ENCODE peak calls at places on chromosome 10, in four cellular contexts. One of them, this sample, is unnamed.

GRCh38 chr10:101140084-101140949 is 9.2 kb downstream of the TLX1 start:
- DNase-seq in endodermal cell: peak
- DNase-seq in fibroblast of pulmonary artery: no peak
- DNase-seq in psoas muscle: no peak
- DNase-seq in this sample: no peak

GRCh38 chr10:34776090-34776690 is 38.9 kb downstream of the PARD3 start:
- DNase-seq in endodermal cell: no peak
- DNase-seq in fibroblast of pulmonary artery: peak
- DNase-seq in psoas muscle: no peak
- DNase-seq in this sample: no peak

GRCh38 chr10:88254091-88254490 is 329.0 kb downstream of the RNLS start:
- DNase-seq in endodermal cell: no peak
- DNase-seq in fibroblast of pulmonary artery: peak
- DNase-seq in psoas muscle: peak
- DNase-seq in this sample: no peak

GRCh38 chr10:70052462-70053211 is at the start of gene MACROH2A2:
- DNase-seq in endodermal cell: peak
- DNase-seq in fibroblast of pulmonary artery: peak
- DNase-seq in psoas muscle: peak
- DNase-seq in this sample: peak

GRCh38 chr10:23525406-23525805 is 86.5 kb downstream of the OTUD1 start:
- DNase-seq in endodermal cell: no peak
- DNase-seq in fibroblast of pulmonary artery: peak
- DNase-seq in psoas muscle: no peak
- DNase-seq in this sample: no peak

GRCh38 chr10:102542800-102543418 is 39.1 kb downstream of the SUFU start:
- DNase-seq in endodermal cell: peak
- DNase-seq in fibroblast of pulmonary artery: peak
- DNase-seq in psoas muscle: no peak
- DNase-seq in this sample: no peak

GRCh38 chr10:129919358-129919757 is 44.7 kb downstream of the EBF3 start:
- DNase-seq in endodermal cell: no peak
- DNase-seq in fibroblast of pulmonary artery: no peak
- DNase-seq in psoas muscle: no peak
- DNase-seq in this sample: no peak

GRCh38 chr10:299969-300368 is 164.7 kb downstream of the ZMYND11 start:
- DNase-seq in endodermal cell: no peak
- DNase-seq in fibroblast of pulmonary artery: no peak
- DNase-seq in psoas muscle: no peak
- DNase-seq in this sample: no peak

GRCh38 chr10:72729528-72729927 is 37.6 kb downstream of the MCU start:
- DNase-seq in endodermal cell: no peak
- DNase-seq in fibroblast of pulmonary artery: no peak
- DNase-seq in psoas muscle: no peak
- DNase-seq in this sample: no peak

GRCh38 chr10:83539528-83540308 is 599.6 kb upstream of the GHITM start:
- DNase-seq in endodermal cell: peak
- DNase-seq in fibroblast of pulmonary artery: peak
- DNase-seq in psoas muscle: peak
- DNase-seq in this sample: no peak

GRCh38 chr10:11026761-11027160 is 9.1 kb downstream of the CELF2 start:
- DNase-seq in endodermal cell: no peak
- DNase-seq in fibroblast of pulmonary artery: peak
- DNase-seq in psoas muscle: no peak
- DNase-seq in this sample: no peak

GRCh38 chr10:48800283-48800675 is 115.6 kb downstream of the WDFY4 start:
- DNase-seq in endodermal cell: no peak
- DNase-seq in fibroblast of pulmonary artery: no peak
- DNase-seq in psoas muscle: no peak
- DNase-seq in this sample: peak

GRCh38 chr10:106728232-106728631 is 436.3 kb downstream of the SORCS1 start:
- DNase-seq in endodermal cell: no peak
- DNase-seq in fibroblast of pulmonary artery: no peak
- DNase-seq in psoas muscle: no peak
- DNase-seq in this sample: no peak
- TF ChIP-seq CTCF in endodermal cell: no peak
- TF ChIP-seq CTCF in fibroblast of pulmonary artery: no peak
- TF ChIP-seq CTCF in psoas muscle: no peak
- TF ChIP-seq CTCF in this sample: no peak

GRCh38 chr10:79436066-79436849 is 9.2 kb downstream of the ZCCHC24 start:
- DNase-seq in endodermal cell: no peak
- DNase-seq in fibroblast of pulmonary artery: no peak
- DNase-seq in psoas muscle: no peak
- DNase-seq in this sample: no peak

GRCh38 chr10:79438699-79439085 is 6.7 kb downstream of the ZCCHC24 start:
- DNase-seq in endodermal cell: no peak
- DNase-seq in fibroblast of pulmonary artery: no peak
- DNase-seq in psoas muscle: no peak
- DNase-seq in this sample: no peak

GRCh38 chr10:79436850-79437103 is 8.6 kb downstream of the ZCCHC24 start:
- DNase-seq in endodermal cell: no peak
- DNase-seq in fibroblast of pulmonary artery: no peak
- DNase-seq in psoas muscle: no peak
- DNase-seq in this sample: no peak

GRCh38 chr10:79437111-79437814 is 8.2 kb downstream of the ZCCHC24 start:
- DNase-seq in endodermal cell: no peak
- DNase-seq in fibroblast of pulmonary artery: no peak
- DNase-seq in psoas muscle: no peak
- DNase-seq in this sample: no peak

DNA sequence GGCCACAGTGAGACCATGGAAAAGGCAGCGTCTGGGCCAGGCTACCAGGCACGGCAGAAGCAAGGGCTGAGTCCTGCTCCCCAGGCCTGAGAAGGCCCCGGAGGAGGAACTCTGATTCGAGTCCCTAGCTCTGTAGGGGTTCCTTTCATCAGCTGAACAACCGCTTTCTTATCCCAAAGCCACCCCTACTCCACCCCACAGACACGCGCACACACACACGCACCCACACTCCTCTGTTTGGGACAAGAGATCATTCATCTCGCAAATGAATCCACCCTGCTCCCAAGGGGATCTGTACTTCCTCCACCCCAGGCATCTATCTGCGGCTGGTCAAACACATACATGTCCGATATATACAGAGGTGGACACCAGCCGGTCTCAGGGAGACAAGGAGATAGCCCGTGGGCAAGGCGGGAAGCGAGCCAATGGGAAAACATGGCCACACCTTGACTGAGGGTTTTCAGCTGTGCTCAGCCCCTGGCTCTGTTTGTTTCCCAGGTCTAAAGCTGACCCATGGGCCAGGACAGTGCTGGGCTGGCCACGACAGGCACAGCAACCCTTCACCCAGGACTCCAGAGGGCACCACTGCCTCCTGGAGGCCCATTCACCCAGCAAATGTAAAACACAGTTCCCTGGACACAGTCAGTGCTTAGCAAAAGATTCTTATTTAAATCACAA is 7.3 kb downstream of the ZCCHC24 start:
- DNase-seq in endodermal cell: no peak
- DNase-seq in fibroblast of pulmonary artery: no peak
- DNase-seq in psoas muscle: no peak
- DNase-seq in this sample: no peak
- TF ChIP-seq CTCF in endodermal cell: peak
- TF ChIP-seq CTCF in fibroblast of pulmonary artery: peak
- TF ChIP-seq CTCF in psoas muscle: peak
- TF ChIP-seq CTCF in this sample: peak

GRCh38 chr10:93067443-93068365 is 6.0 kb upstream of the CYP26A1 start:
- DNase-seq in endodermal cell: no peak
- DNase-seq in fibroblast of pulmonary artery: no peak
- DNase-seq in psoas muscle: no peak
- DNase-seq in this sample: no peak

GRCh38 chr10:93066544-93066913 is 5.9 kb downstream of the CYP26C1 start:
- DNase-seq in endodermal cell: no peak
- DNase-seq in fibroblast of pulmonary artery: no peak
- DNase-seq in psoas muscle: no peak
- DNase-seq in this sample: no peak

GRCh38 chr10:93069245-93069561 is 4.5 kb upstream of the CYP26A1 start:
- DNase-seq in endodermal cell: no peak
- DNase-seq in fibroblast of pulmonary artery: no peak
- DNase-seq in psoas muscle: no peak
- DNase-seq in this sample: no peak

GRCh38 chr10:93070378-93071176 is 3.1 kb upstream of the CYP26A1 start:
- DNase-seq in endodermal cell: no peak
- DNase-seq in fibroblast of pulmonary artery: no peak
- DNase-seq in psoas muscle: no peak
- DNase-seq in this sample: no peak

GRCh38 chr10:93068411-93069244 is 5.1 kb upstream of the CYP26A1 start:
- DNase-seq in endodermal cell: peak
- DNase-seq in fibroblast of pulmonary artery: no peak
- DNase-seq in psoas muscle: no peak
- DNase-seq in this sample: no peak
- TF ChIP-seq CTCF in endodermal cell: peak
- TF ChIP-seq CTCF in fibroblast of pulmonary artery: no peak
- TF ChIP-seq CTCF in psoas muscle: no peak
- TF ChIP-seq CTCF in this sample: peak

GRCh38 chr10:17201165-17202013 is at the start of gene TRDMT1:
- DNase-seq in endodermal cell: peak
- DNase-seq in fibroblast of pulmonary artery: peak
- DNase-seq in psoas muscle: peak
- DNase-seq in this sample: peak
- TF ChIP-seq CTCF in endodermal cell: no peak
- TF ChIP-seq CTCF in fibroblast of pulmonary artery: no peak
- TF ChIP-seq CTCF in psoas muscle: no peak
- TF ChIP-seq CTCF in this sample: no peak

GRCh38 chr10:95876756-95877155 is 31.0 kb upstream of the CC2D2B start:
- DNase-seq in endodermal cell: no peak
- DNase-seq in fibroblast of pulmonary artery: no peak
- DNase-seq in psoas muscle: no peak
- DNase-seq in this sample: no peak
- TF ChIP-seq CTCF in endodermal cell: no peak
- TF ChIP-seq CTCF in fibroblast of pulmonary artery: no peak
- TF ChIP-seq CTCF in psoas muscle: no peak
- TF ChIP-seq CTCF in this sample: no peak

GRCh38 chr10:20858292-20859124 is 38.6 kb downstream of the NEBL start:
- DNase-seq in endodermal cell: no peak
- DNase-seq in fibroblast of pulmonary artery: peak
- DNase-seq in psoas muscle: no peak
- DNase-seq in this sample: no peak
- TF ChIP-seq CTCF in endodermal cell: peak
- TF ChIP-seq CTCF in fibroblast of pulmonary artery: peak
- TF ChIP-seq CTCF in psoas muscle: peak
- TF ChIP-seq CTCF in this sample: peak

GRCh38 chr10:94038024-94038423 is 44.3 kb downstream of the PLCE1 start:
- DNase-seq in endodermal cell: peak
- DNase-seq in fibroblast of pulmonary artery: no peak
- DNase-seq in psoas muscle: no peak
- DNase-seq in this sample: no peak
- TF ChIP-seq CTCF in endodermal cell: no peak
- TF ChIP-seq CTCF in fibroblast of pulmonary artery: no peak
- TF ChIP-seq CTCF in psoas muscle: no peak
- TF ChIP-seq CTCF in this sample: no peak

DNA sequence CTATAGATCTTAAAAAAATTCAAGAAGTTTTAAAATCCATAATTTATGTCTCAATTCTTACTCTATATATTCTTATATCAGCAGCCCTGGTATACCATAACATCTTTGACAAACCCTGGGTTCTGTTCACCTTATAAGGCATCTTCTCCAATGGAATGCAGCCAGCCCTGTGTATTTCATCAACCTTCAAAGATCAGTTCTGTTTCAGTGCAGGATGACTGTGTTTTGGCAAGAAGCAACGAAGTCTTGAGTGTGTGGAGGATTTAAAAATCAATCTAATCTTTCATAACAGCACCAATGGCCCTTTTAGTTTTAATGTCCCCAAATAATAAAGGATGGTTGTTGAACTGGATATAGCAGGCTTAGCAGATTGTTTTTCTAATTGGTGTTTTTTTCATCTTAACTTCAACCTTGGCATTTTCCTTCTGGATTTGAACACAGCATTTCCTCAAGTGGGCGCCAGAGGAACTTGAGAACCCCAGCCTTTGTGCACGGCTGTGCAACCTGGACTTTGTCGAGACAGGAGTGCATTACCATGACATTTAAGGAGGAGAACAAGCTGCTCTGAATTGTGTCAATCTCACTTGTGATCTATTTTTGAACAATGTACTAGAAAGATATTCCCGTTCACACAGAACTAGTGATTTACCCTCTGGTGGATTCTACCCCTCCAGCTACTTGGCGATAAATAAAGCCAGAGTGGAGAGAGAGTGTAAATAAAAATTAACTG is 313.3 kb upstream of the AKR1E2 start:
- DNase-seq in endodermal cell: no peak
- DNase-seq in fibroblast of pulmonary artery: peak
- DNase-seq in psoas muscle: no peak
- DNase-seq in this sample: no peak
- TF ChIP-seq CTCF in endodermal cell: peak
- TF ChIP-seq CTCF in fibroblast of pulmonary artery: peak
- TF ChIP-seq CTCF in psoas muscle: peak
- TF ChIP-seq CTCF in this sample: peak

GRCh38 chr10:104267721-104268690 is 978 bp upstream of the GSTO2 start:
- DNase-seq in endodermal cell: no peak
- DNase-seq in fibroblast of pulmonary artery: no peak
- DNase-seq in psoas muscle: no peak
- DNase-seq in this sample: no peak

GRCh38 chr10:104273291-104273690 is 4.3 kb downstream of the GSTO2 start:
- DNase-seq in endodermal cell: no peak
- DNase-seq in fibroblast of pulmonary artery: no peak
- DNase-seq in psoas muscle: no peak
- DNase-seq in this sample: no peak

GRCh38 chr10:104273899-104274575 is 5.1 kb downstream of the GSTO2 start:
- DNase-seq in endodermal cell: no peak
- DNase-seq in fibroblast of pulmonary artery: peak
- DNase-seq in psoas muscle: no peak
- DNase-seq in this sample: no peak

GRCh38 chr10:104264783-104265182 is 4.2 kb upstream of the GSTO2 start:
- DNase-seq in endodermal cell: no peak
- DNase-seq in fibroblast of pulmonary artery: no peak
- DNase-seq in psoas muscle: no peak
- DNase-seq in this sample: no peak

GRCh38 chr10:104268691-104269645 is at the start of gene GSTO2:
- DNase-seq in endodermal cell: peak
- DNase-seq in fibroblast of pulmonary artery: peak
- DNase-seq in psoas muscle: peak
- DNase-seq in this sample: peak
- TF ChIP-seq CTCF in endodermal cell: no peak
- TF ChIP-seq CTCF in fibroblast of pulmonary artery: no peak
- TF ChIP-seq CTCF in psoas muscle: no peak
- TF ChIP-seq CTCF in this sample: no peak